ENCODE peak calls at places on chromosomes 6 and 20, in four cellular contexts. O, N, K and F are unnamed samples.

GRCh38 chr20:62805365-62805710 is 703 bp downstream of the OGFR start:
- DNase-seq in O (no peak), N (no peak), K (no peak), F (no peak)

GRCh38 chr6:24603241-24603640 is 42.8 kb downstream of the KIAA0319 start:
- DNase-seq in O (no peak), N (no peak), K (no peak), F (no peak)

GRCh38 chr20:63782051-63782471 is 42.5 kb downstream of the SLC2A4RG start:
- DNase-seq in O (no peak), N (peak), K (no peak), F (no peak)

GRCh38 chr6:167953551-167953950 is 43.9 kb upstream of the KIF25 start:
- DNase-seq in O (no peak), N (no peak), K (no peak), F (no peak)

GRCh38 chr6:56156643-56157042 is 90.7 kb downstream of the COL21A1 start:
- DNase-seq in O (no peak), N (no peak), K (no peak), F (no peak)

GRCh38 chr20:59403261-59403961 is 103.0 kb downstream of the EDN3 start:
- DNase-seq in O (peak), N (peak), K (peak), F (peak)

GRCh38 chr6:24883618-24884017 is 52.1 kb downstream of the RIPOR2 start:
- DNase-seq in O (peak), N (no peak), K (no peak), F (peak)

GRCh38 chr6:168937061-168937460 is 316.6 kb downstream of the THBS2 start:
- DNase-seq in O (peak), N (no peak), K (no peak), F (peak)

GRCh38 chr20:12744026-12744425 is 264.7 kb upstream of the SPTLC3 start:
- DNase-seq in O (no peak), N (no peak), K (no peak), F (no peak)

GRCh38 chr6:33960345-33961313 is 156.8 kb upstream of the MLN start:
- DNase-seq in O (no peak), N (no peak), K (no peak), F (peak)

GRCh38 chr6:117138407-117138806 is 127.0 kb upstream of the VGLL2 start:
- DNase-seq in O (no peak), N (no peak), K (no peak), F (no peak)

GRCh38 chr20:57618091-57618765 is 2.0 kb downstream of the ZBP1 start:
- DNase-seq in O (no peak), N (peak), K (no peak), F (peak)

GRCh38 chr20:62944184-62944583 is 6.2 kb downstream of the GID8 start:
- DNase-seq in O (no peak), N (no peak), K (peak), F (no peak)

GRCh38 chr6:87944541-87944954 is 103.1 kb upstream of the SPACA1 start:
- DNase-seq in O (peak), N (no peak), K (peak), F (peak)

GRCh38 chr6:168201383-168201782 is 118.2 kb downstream of the DACT2 start:
- DNase-seq in O (no peak), N (no peak), K (peak), F (no peak)

GRCh38 chr6:111487656-111488055 is 4.6 kb upstream of the REV3L start:
- DNase-seq in O (peak), N (no peak), K (no peak), F (no peak)